ENCODE peak calls at places on chromosomes 2 and 18, in ten cellular contexts. O, B, X, Y, M, T, P, R, V and K are unnamed samples.

GRCh38 chr2:104787298-104788065 is 66.4 kb upstream of the POU3F3 start:
- DNase-seq in O (no peak), T (no peak), Y (no peak), X (no peak), V (no peak), R (no peak), P (no peak), M (no peak), B (no peak), K (no peak)

GRCh38 chr2:150175034-150175433 is 312.4 kb downstream of the RND3 start:
- DNase-seq in R (no peak), T (no peak), X (no peak), V (no peak), P (no peak), B (no peak), Y (no peak), O (no peak), M (no peak), K (no peak)

GRCh38 chr2:202140522-202141292 is 67.7 kb downstream of the KIAA2012 start:
- DNase-seq in T (no peak), X (no peak), Y (peak), M (peak), B (no peak), V (peak), O (no peak), R (no peak), P (peak), K (no peak)

GRCh38 chr18:79604205-79604912 is 75.2 kb upstream of the CTDP1 start:
- DNase-seq in M (no peak), Y (no peak), R (no peak), T (no peak), X (peak), O (no peak), V (no peak), P (no peak), B (no peak), K (no peak)

GRCh38 chr2:197873293-197873701 is 68.9 kb downstream of the PLCL1 start:
- DNase-seq in B (no peak), V (no peak), T (no peak), R (no peak), P (peak), Y (peak), O (no peak), X (no peak), M (peak), K (peak)

GRCh38 chr18:56305583-56305982 is 332.8 kb downstream of the TXNL1 start:
- DNase-seq in X (no peak), R (no peak), Y (peak), T (no peak), O (no peak), V (no peak), B (no peak), P (no peak), M (no peak), K (no peak)

GRCh38 chr18:55384551-55385275 is 203.3 kb downstream of the TCF4 start:
- DNase-seq in O (no peak), T (no peak), X (no peak), R (peak), P (peak), V (no peak), Y (peak), M (peak), B (no peak), K (peak)

GRCh38 chr2:47195149-47195548 is 40.0 kb upstream of the STPG4 start:
- DNase-seq in M (peak), V (no peak), O (no peak), X (no peak), R (no peak), T (no peak), P (peak), B (no peak), Y (no peak), K (no peak)

GRCh38 chr2:172985139-172985874 is 90.3 kb upstream of the MAP3K20 start:
- DNase-seq in R (no peak), V (no peak), O (peak), T (no peak), P (peak), B (peak), X (no peak), Y (peak), M (peak), K (no peak)

GRCh38 chr2:2512931-2513330 is 181.9 kb upstream of the MYT1L start:
- DNase-seq in B (no peak), Y (no peak), R (no peak), P (no peak), X (no peak), O (no peak), M (no peak), V (no peak), T (no peak), K (no peak)

GRCh38 chr2:72013726-72014125 is 133.9 kb downstream of the CYP26B1 start:
- DNase-seq in T (no peak), R (no peak), O (no peak), V (no peak), X (no peak), B (no peak), P (no peak), Y (no peak), M (no peak), K (no peak)

GRCh38 chr2:145484443-145485086 is 964.6 kb upstream of the ZEB2 start:
- DNase-seq in T (no peak), R (no peak), V (peak), M (peak), P (peak), X (no peak), Y (peak), O (no peak), B (peak), K (peak)

GRCh38 chr2:127175821-127176354 is 44.2 kb downstream of the CYP27C1 start:
- DNase-seq in T (no peak), R (no peak), Y (peak), X (peak), M (peak), P (no peak), V (no peak), O (peak), B (no peak), K (no peak)

GRCh38 chr2:237514474-237515130 is 27.6 kb downstream of the MLPH start:
- DNase-seq in T (no peak), V (no peak), M (no peak), P (no peak), R (no peak), Y (no peak), X (no peak), B (no peak), O (no peak), K (no peak)

GRCh38 chr2:37168217-37168981 is 11.6 kb upstream of the EIF2AK2 start:
- DNase-seq in T (no peak), O (no peak), Y (peak), B (peak), M (peak), X (no peak), V (no peak), P (peak), R (peak), K (peak)

GRCh38 chr2:65834657-65835056 is 402.3 kb upstream of the SPRED2 start:
- DNase-seq in O (no peak), R (no peak), P (no peak), B (no peak), Y (no peak), V (no peak), M (no peak), T (no peak), X (no peak), K (no peak)

GRCh38 chr2:120563616-120564015 is 172.1 kb upstream of the GLI2 start:
- DNase-seq in O (no peak), T (no peak), V (no peak), B (no peak), R (no peak), M (no peak), X (no peak), Y (no peak), P (no peak), K (no peak)

GRCh38 chr2:240501531-240501991 is 56.2 kb downstream of the ANKMY1 start:
- DNase-seq in M (no peak), O (peak), Y (no peak), X (no peak), V (no peak), T (no peak), B (no peak), R (no peak), P (no peak), K (no peak)

GRCh38 chr2:191894681-191895147 is 47.8 kb upstream of the CAVIN2 start:
- DNase-seq in R (no peak), V (no peak), M (peak), X (no peak), O (no peak), B (peak), T (no peak), P (peak), Y (peak), K (peak)

GRCh38 chr2:95063401-95063958 is 38.0 kb downstream of the MAL start:
- DNase-seq in X (peak), P (no peak), T (peak), M (no peak), B (no peak), V (no peak), Y (no peak), R (no peak), O (peak), K (no peak)

GRCh38 chr2:234904785-234905184 is 47.0 kb upstream of the SH3BP4 start:
- DNase-seq in V (no peak), P (no peak), X (no peak), M (no peak), T (no peak), B (no peak), O (no peak), Y (no peak), R (no peak), K (no peak)

GRCh38 chr2:98487806-98488189 is 43.1 kb downstream of the INPP4A start:
- DNase-seq in M (no peak), T (no peak), X (peak), P (peak), Y (peak), R (peak), V (no peak), B (peak), O (no peak), K (peak)

GRCh38 chr2:43132523-43133301 is 93.7 kb downstream of the ZFP36L2 start:
- DNase-seq in B (no peak), M (no peak), R (no peak), P (no peak), V (no peak), O (no peak), X (no peak), Y (no peak), T (no peak), K (no peak)

GRCh38 chr2:134301099-134301970 is 47.5 kb downstream of the MGAT5 start:
- DNase-seq in Y (peak), B (no peak), V (no peak), T (no peak), M (peak), O (no peak), X (no peak), R (no peak), P (peak), K (peak)

GRCh38 chr18:25140144-25140961 is 211.6 kb downstream of the ZNF521 start:
- DNase-seq in V (no peak), B (no peak), X (no peak), M (no peak), Y (no peak), P (no peak), T (no peak), R (no peak), O (no peak), K (no peak)

GRCh38 chr2:48668992-48669391 is 51.3 kb downstream of the GTF2A1L start:
- DNase-seq in X (no peak), R (no peak), V (no peak), P (no peak), Y (no peak), T (no peak), B (no peak), O (no peak), M (no peak), K (no peak)

GRCh38 chr18:46677609-46678470 is 20.8 kb upstream of the LOXHD1 start:
- DNase-seq in R (no peak), Y (no peak), V (no peak), O (no peak), X (no peak), T (no peak), M (peak), P (no peak), B (no peak), K (no peak)

GRCh38 chr2:165185633-165186032 is 18.2 kb downstream of the SCN3A start:
- DNase-seq in R (no peak), Y (no peak), B (no peak), P (no peak), V (no peak), M (no peak), O (no peak), X (no peak), T (no peak), K (no peak)

GRCh38 chr2:176769499-176770350 is 442.9 kb upstream of the HNRNPA3 start:
- DNase-seq in P (no peak), T (no peak), X (no peak), Y (no peak), V (no peak), R (no peak), B (no peak), O (no peak), M (no peak), K (no peak)

GRCh38 chr2:166550923-166551322 is 56.9 kb upstream of the SCN7A start:
- DNase-seq in P (no peak), X (no peak), M (no peak), Y (no peak), T (no peak), R (no peak), B (no peak), O (no peak), V (no peak), K (no peak)

GRCh38 chr2:223442874-223443273 is 159.3 kb downstream of the SCG2 start:
- DNase-seq in M (no peak), Y (peak), O (no peak), T (no peak), V (no peak), B (no peak), P (peak), R (no peak), X (no peak), K (no peak)

GRCh38 chr2:99472327-99472960 is 17.4 kb downstream of the REV1 start:
- DNase-seq in T (no peak), B (no peak), V (no peak), O (no peak), Y (no peak), X (no peak), M (no peak), R (no peak), P (no peak), K (no peak)

GRCh38 chr2:144515425-144515693 is 4.6 kb downstream of the ZEB2 start:
- DNase-seq in Y (peak), X (no peak), P (peak), T (no peak), B (no peak), M (no peak), V (no peak), R (no peak), O (no peak), K (no peak)

GRCh38 chr18:11857177-11857887 is 6.1 kb downstream of the CHMP1B start:
- DNase-seq in P (peak), M (peak), O (peak), R (peak), T (no peak), Y (peak), B (peak), X (peak), V (peak), K (peak)

GRCh38 chr2:224954980-224955379 is 87.3 kb downstream of the DOCK10 start:
- DNase-seq in B (no peak), O (no peak), M (no peak), V (no peak), X (no peak), Y (no peak), P (no peak), T (no peak), R (no peak), K (no peak)

GRCh38 chr2:174603280-174603679 is 5.7 kb upstream of the WIPF1 start:
- DNase-seq in V (no peak), B (no peak), T (no peak), P (peak), M (peak), O (peak), R (peak), X (peak), Y (peak), K (peak)

GRCh38 chr2:239496700-239497099 is 95.9 kb upstream of the HDAC4 start:
- DNase-seq in O (no peak), X (no peak), M (no peak), Y (no peak), T (no peak), R (no peak), V (no peak), B (no peak), P (no peak), K (no peak)

GRCh38 chr2:141869572-141869971 is 261.2 kb downstream of the LRP1B start:
- DNase-seq in R (no peak), O (no peak), V (no peak), P (no peak), T (no peak), B (no peak), Y (no peak), M (no peak), X (no peak), K (no peak)

GRCh38 chr2:38959464-38959863 is 69.8 kb downstream of the ARHGEF33 start:
- DNase-seq in Y (no peak), V (no peak), T (no peak), X (no peak), R (no peak), P (no peak), M (no peak), B (no peak), O (no peak), K (no peak)

DNA sequence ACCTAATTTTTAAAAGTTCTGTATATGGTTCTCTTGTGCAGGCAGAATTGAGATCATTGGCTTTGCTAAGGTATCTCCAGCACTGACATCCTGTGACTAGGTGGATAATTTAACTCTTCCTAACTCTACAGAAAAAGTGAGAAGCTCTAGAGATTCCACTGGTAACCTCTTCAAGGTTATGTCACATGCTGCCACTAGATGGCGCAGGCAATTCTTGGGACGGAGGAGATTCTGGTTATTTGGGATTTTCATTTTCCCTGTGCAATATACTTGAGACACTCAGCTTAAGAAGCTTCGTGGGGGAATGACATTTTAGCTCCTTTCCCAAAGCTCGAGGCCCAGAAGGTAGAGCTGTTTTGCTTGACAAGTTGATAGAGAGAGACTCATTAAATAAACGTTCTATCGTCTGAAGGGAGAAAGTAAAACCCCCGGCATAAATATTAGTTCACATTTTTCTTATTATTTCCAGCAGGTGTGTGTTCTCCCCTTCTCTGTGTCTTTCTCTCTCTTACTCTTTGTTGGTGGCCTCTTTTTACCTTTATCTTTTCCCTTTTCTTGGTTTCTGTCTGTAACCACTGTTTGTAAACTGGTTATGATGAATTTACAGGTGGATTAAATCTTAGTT is 26.6 kb upstream of the LANCL1 start:
- DNase-seq in V (peak), X (no peak), Y (peak), B (peak), P (peak), O (peak), R (peak), T (no peak), M (peak), K (peak)
- TF ChIP-seq CTCF in V (peak), X (peak), Y (peak), B (peak), P (peak), O (no peak), R (peak), T (peak), M (peak), K (peak)

DNA sequence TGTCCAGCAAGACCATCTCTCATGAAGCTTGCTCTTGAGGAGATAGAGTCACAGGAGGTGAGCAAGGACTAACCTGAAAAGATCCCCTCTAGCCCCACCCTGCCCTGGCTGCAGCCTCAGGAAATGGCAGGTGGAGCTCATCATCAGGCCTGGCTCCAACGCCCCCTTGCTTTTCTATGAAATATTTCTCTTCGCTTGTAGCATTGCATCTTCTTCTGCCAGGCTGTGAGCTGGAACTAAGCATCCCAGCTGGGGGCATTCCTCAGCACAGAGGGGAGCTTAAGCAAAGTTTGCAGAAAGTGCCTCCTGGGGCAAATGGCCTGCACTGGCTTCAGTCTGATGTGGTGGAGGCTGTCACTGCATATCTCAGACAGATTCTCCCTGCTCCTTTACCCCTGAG is 90.1 kb upstream of the LGALSL start:
- DNase-seq in O (no peak), P (no peak), V (no peak), M (no peak), X (no peak), Y (no peak), T (no peak), R (no peak), B (no peak), K (no peak)
- TF ChIP-seq CTCF in O (no peak), P (no peak), V (no peak), M (no peak), X (no peak), Y (no peak), T (no peak), R (no peak), B (no peak), K (peak)

GRCh38 chr2:52571380-52572347 is 1195.9 kb upstream of the CHAC2 start:
- DNase-seq in Y (no peak), O (no peak), V (no peak), P (no peak), T (no peak), B (no peak), M (no peak), R (no peak), X (no peak), K (no peak)
- TF ChIP-seq CTCF in Y (no peak), O (no peak), V (no peak), P (no peak), T (no peak), B (no peak), M (no peak), R (no peak), X (no peak), K (no peak)

GRCh38 chr18:32287249-32287648 is 97.4 kb downstream of the MEP1B start:
- DNase-seq in X (no peak), O (no peak), V (no peak), B (no peak), R (no peak), M (no peak), P (no peak), T (no peak), Y (no peak), K (no peak)

GRCh38 chr18:32293107-32293506 is 103.3 kb downstream of the MEP1B start:
- DNase-seq in P (no peak), V (no peak), M (no peak), Y (no peak), B (no peak), R (no peak), O (no peak), X (no peak), T (no peak), K (no peak)

GRCh38 chr18:32287873-32288272 is 98.0 kb downstream of the MEP1B start:
- DNase-seq in X (no peak), P (no peak), B (no peak), V (no peak), O (no peak), R (no peak), T (no peak), Y (no peak), M (no peak), K (no peak)

GRCh38 chr18:32286749-32287148 is 96.9 kb downstream of the MEP1B start:
- DNase-seq in O (no peak), V (no peak), Y (no peak), M (no peak), X (no peak), P (no peak), R (no peak), B (no peak), T (no peak), K (no peak)

GRCh38 chr18:32289480-32290075 is 99.7 kb downstream of the MEP1B start:
- DNase-seq in B (peak), X (no peak), O (peak), Y (peak), P (peak), T (no peak), V (peak), M (peak), R (peak), K (peak)
- TF ChIP-seq CTCF in B (peak), X (peak), O (no peak), Y (peak), P (peak), T (peak), V (peak), M (peak), R (peak), K (peak)

GRCh38 chr18:63994783-63995399 is 25.0 kb downstream of the SERPINB8 start:
- DNase-seq in V (peak), O (peak), X (peak), Y (peak), R (peak), T (no peak), P (peak), M (peak), B (peak), K (peak)
- TF ChIP-seq CTCF in V (peak), O (no peak), X (peak), Y (peak), R (peak), T (peak), P (peak), M (peak), B (peak), K (peak)